ENCODE peak calls at places on chromosomes 3 and 15, in ten cellular contexts. N, Q, L, J, A, B, P, X, W and I are unnamed samples.

GRCh38 chr3:38458796-38459498 is 5.3 kb downstream of the ACVR2B start:
- DNase-seq in W (peak), L (peak), A (no peak), B (no peak), Q (no peak), J (no peak), X (no peak), N (peak), P (no peak), I (no peak)

GRCh38 chr15:101450561-101451145 is 38.9 kb downstream of the PCSK6 start:
- DNase-seq in N (no peak), Q (no peak), A (no peak), X (no peak), W (no peak), J (peak), P (no peak), B (no peak), L (no peak), I (peak)

GRCh38 chr3:180855956-180856355 is 56.5 kb upstream of the FXR1 start:
- DNase-seq in W (no peak), L (no peak), J (no peak), A (no peak), B (no peak), Q (no peak), P (no peak), X (no peak), N (no peak), I (no peak)

GRCh38 chr15:40992241-40992741 is 39.0 kb downstream of the CHAC1 start:
- DNase-seq in B (no peak), P (no peak), L (peak), W (no peak), J (no peak), N (no peak), A (no peak), X (no peak), Q (no peak), I (no peak)

GRCh38 chr3:4341336-4341675 is 38.1 kb downstream of the SETMAR start:
- DNase-seq in P (no peak), W (no peak), A (no peak), Q (no peak), X (no peak), N (no peak), L (no peak), J (no peak), B (no peak), I (no peak)

GRCh38 chr3:133037440-133037839 is 751 bp upstream of the TMEM108 start:
- DNase-seq in X (no peak), A (peak), L (no peak), B (no peak), W (no peak), Q (no peak), P (peak), N (no peak), J (no peak), I (no peak)

GRCh38 chr3:31945738-31946052 is 35.4 kb downstream of the OSBPL10 start:
- DNase-seq in B (no peak), W (no peak), P (no peak), J (no peak), A (no peak), L (no peak), X (no peak), N (peak), Q (no peak), I (no peak)

GRCh38 chr15:79943820-79944219 is 27.2 kb downstream of the BCL2A1 start:
- DNase-seq in L (peak), P (no peak), X (no peak), Q (no peak), N (peak), B (no peak), A (no peak), J (no peak), W (no peak), I (no peak)

GRCh38 chr3:184372911-184373310 is 5.1 kb downstream of the THPO start:
- DNase-seq in X (no peak), B (no peak), W (no peak), L (no peak), N (no peak), J (no peak), A (no peak), P (no peak), Q (no peak), I (no peak)

GRCh38 chr15:37130356-37130755 is 30.0 kb upstream of the MEIS2 start:
- DNase-seq in W (no peak), B (no peak), Q (no peak), P (no peak), X (no peak), N (no peak), J (no peak), L (no peak), A (no peak), I (no peak)

GRCh38 chr3:159938712-159939111 is 49.9 kb upstream of the IL12A start:
- DNase-seq in P (no peak), J (no peak), W (no peak), L (peak), A (no peak), N (peak), Q (no peak), X (no peak), B (no peak), I (no peak)

GRCh38 chr15:33547876-33548275 is 237.1 kb downstream of the RYR3 start:
- DNase-seq in A (no peak), Q (no peak), N (peak), P (no peak), J (no peak), B (no peak), L (peak), W (peak), X (peak), I (no peak)

GRCh38 chr3:115018694-115019093 is 128.4 kb downstream of the ZBTB20 start:
- DNase-seq in W (no peak), X (no peak), B (no peak), N (no peak), L (no peak), J (no peak), A (no peak), Q (no peak), P (no peak), I (no peak)

GRCh38 chr3:71057526-71057894 is 526.0 kb downstream of the FOXP1 start:
- DNase-seq in N (no peak), X (peak), W (peak), Q (peak), A (peak), L (no peak), B (no peak), P (no peak), J (no peak), I (no peak)

GRCh38 chr3:120182613-120183524 is 88.6 kb upstream of the GSK3B start:
- DNase-seq in P (no peak), X (peak), N (peak), J (no peak), B (no peak), A (no peak), Q (no peak), L (peak), W (peak), I (peak)